ENCODE peak calls at places on chromosomes 1 and 21, in six cellular contexts. One of them, this sample, is unnamed.

GRCh38 chr1:177593105-177593504 is 376.8 kb downstream of the SEC16B start:
- ATAC-seq in HepG2: no peak
- ATAC-seq in right lobe of liver: no peak
- ATAC-seq in upper lobe of right lung: no peak
- ATAC-seq in lower lobe of right lung: no peak
- ATAC-seq in HCT116: no peak
- ATAC-seq in this sample: no peak

GRCh38 chr1:162942903-162943567 is 82.1 kb upstream of the CCDC190 start:
- ATAC-seq in upper lobe of right lung: no peak
- ATAC-seq in lower lobe of right lung: no peak
- ATAC-seq in HCT116: no peak
- ATAC-seq in HepG2: no peak
- ATAC-seq in right lobe of liver: no peak
- ATAC-seq in this sample: no peak

GRCh38 chr1:26330276-26330675 is 12.5 kb downstream of the CD52 start:
- ATAC-seq in HCT116: no peak
- ATAC-seq in right lobe of liver: no peak
- ATAC-seq in HepG2: no peak
- ATAC-seq in upper lobe of right lung: no peak
- ATAC-seq in lower lobe of right lung: no peak
- ATAC-seq in this sample: no peak

GRCh38 chr1:244815600-244816099 is 19.8 kb upstream of the COX20 start:
- ATAC-seq in right lobe of liver: no peak
- ATAC-seq in HCT116: no peak
- ATAC-seq in upper lobe of right lung: peak; percentile 49
- ATAC-seq in HepG2: no peak
- ATAC-seq in lower lobe of right lung: peak; percentile 64
- ATAC-seq in this sample: peak; percentile 25

GRCh38 chr21:36479415-36480402 is at the start of gene CLDN14:
- ATAC-seq in upper lobe of right lung: peak; percentile 28
- ATAC-seq in right lobe of liver: peak; percentile 77
- ATAC-seq in HepG2: peak; percentile 92
- ATAC-seq in HCT116: no peak
- ATAC-seq in lower lobe of right lung: peak; percentile 29
- ATAC-seq in this sample: no peak

GRCh38 chr1:200272669-200273068 is 137.2 kb downstream of the ZNF281 start:
- ATAC-seq in HepG2: no peak
- ATAC-seq in HCT116: no peak
- ATAC-seq in upper lobe of right lung: no peak
- ATAC-seq in lower lobe of right lung: no peak
- ATAC-seq in right lobe of liver: peak; percentile 38
- ATAC-seq in this sample: no peak

GRCh38 chr1:94873520-94874351 is 53.2 kb downstream of the CNN3 start:
- ATAC-seq in HepG2: no peak
- ATAC-seq in upper lobe of right lung: no peak
- ATAC-seq in lower lobe of right lung: no peak
- ATAC-seq in right lobe of liver: no peak
- ATAC-seq in HCT116: no peak
- ATAC-seq in this sample: peak; percentile 54

GRCh38 chr1:200624679-200625335 is 4.3 kb upstream of the KIF14 start:
- ATAC-seq in right lobe of liver: no peak
- ATAC-seq in HepG2: no peak
- ATAC-seq in lower lobe of right lung: no peak
- ATAC-seq in upper lobe of right lung: no peak
- ATAC-seq in HCT116: no peak
- ATAC-seq in this sample: no peak

GRCh38 chr21:40829308-40829707 is 17.6 kb downstream of the DSCAM start:
- ATAC-seq in upper lobe of right lung: no peak
- ATAC-seq in HCT116: no peak
- ATAC-seq in HepG2: no peak
- ATAC-seq in right lobe of liver: no peak
- ATAC-seq in lower lobe of right lung: no peak
- ATAC-seq in this sample: no peak

GRCh38 chr1:107952989-107953388 is 12.0 kb downstream of the VAV3 start:
- ATAC-seq in HepG2: no peak
- ATAC-seq in lower lobe of right lung: no peak
- ATAC-seq in upper lobe of right lung: peak; percentile 56
- ATAC-seq in HCT116: no peak
- ATAC-seq in right lobe of liver: peak; percentile 68
- ATAC-seq in this sample: peak; percentile 25

GRCh38 chr1:206856674-206857464 is 8.6 kb upstream of the IL20 start:
- ATAC-seq in HepG2: peak; percentile 77
- ATAC-seq in lower lobe of right lung: no peak
- ATAC-seq in upper lobe of right lung: peak; percentile 21
- ATAC-seq in HCT116: peak; percentile 95
- ATAC-seq in right lobe of liver: peak; percentile 33
- ATAC-seq in this sample: no peak

GRCh38 chr1:10796029-10796944 is at the start of gene CASZ1:
- ATAC-seq in upper lobe of right lung: peak; percentile 88
- ATAC-seq in HCT116: peak; percentile 75
- ATAC-seq in right lobe of liver: peak; percentile 87
- ATAC-seq in lower lobe of right lung: peak; percentile 82
- ATAC-seq in HepG2: peak; percentile 65
- ATAC-seq in this sample: peak; percentile 86

DNA sequence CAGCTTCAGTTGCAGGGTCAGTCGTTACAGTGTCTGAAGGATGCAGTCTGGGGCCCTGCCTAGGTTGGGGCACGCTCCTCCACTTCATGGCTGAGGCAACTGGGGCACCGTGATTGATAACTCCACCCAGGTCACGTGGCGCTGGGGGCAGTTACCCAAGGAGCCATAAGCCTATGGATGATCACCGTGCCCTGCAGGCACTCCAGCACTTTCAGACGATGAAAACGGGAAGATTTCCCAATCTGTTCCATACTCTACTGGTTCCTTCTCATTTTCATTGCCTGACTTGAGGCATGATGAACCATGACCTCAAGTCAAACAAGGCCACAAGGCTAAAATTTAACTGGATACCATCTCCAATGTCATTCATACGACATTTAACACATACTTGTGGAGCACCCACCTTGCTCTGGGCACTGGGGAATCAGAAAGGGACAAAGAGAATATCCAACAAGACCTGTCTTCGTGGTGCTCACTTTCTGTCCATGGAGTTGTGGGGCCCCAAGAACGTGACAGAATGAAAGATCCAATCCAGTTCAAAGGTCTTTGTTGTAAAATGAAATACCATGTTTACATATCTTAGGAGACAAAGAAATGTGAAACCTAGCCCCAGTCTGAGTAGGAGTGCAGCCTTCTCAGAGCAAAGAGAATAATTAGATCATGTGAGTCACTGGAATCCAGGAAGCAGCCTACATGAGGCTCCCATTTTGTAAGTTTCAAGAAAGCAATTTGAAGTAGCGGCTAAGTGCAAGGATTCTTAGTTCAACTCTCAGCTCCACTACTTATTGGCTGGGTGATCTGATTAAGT is 39.4 kb upstream of the SPOCD1 start:
- ATAC-seq in right lobe of liver: no peak
- ATAC-seq in upper lobe of right lung: no peak
- ATAC-seq in HCT116: no peak
- ATAC-seq in lower lobe of right lung: no peak
- ATAC-seq in HepG2: peak; percentile 62
- ATAC-seq in this sample: no peak
- H3K36me3 ChIP-seq in right lobe of liver: no peaks in the 10 kb centered on the region
- H3K36me3 ChIP-seq in upper lobe of right lung: no peaks in the 10 kb centered on the region
- H3K36me3 ChIP-seq in HCT116: no peaks in the 10 kb centered on the region
- H3K36me3 ChIP-seq in lower lobe of right lung: no peaks in the 10 kb centered on the region
- H3K36me3 ChIP-seq in HepG2: no peaks in the 10 kb centered on the region
- H3K36me3 ChIP-seq in this sample: no peaks in the 10 kb centered on the region

GRCh38 chr1:236890152-236891056 is 95.3 kb downstream of the MTR start:
- ATAC-seq in upper lobe of right lung: no peak
- ATAC-seq in right lobe of liver: no peak
- ATAC-seq in HepG2: no peak
- ATAC-seq in lower lobe of right lung: no peak
- ATAC-seq in HCT116: no peak
- ATAC-seq in this sample: peak; percentile 82

GRCh38 chr1:236896716-236897115 is 101.6 kb downstream of the MTR start:
- ATAC-seq in upper lobe of right lung: no peak
- ATAC-seq in HepG2: no peak
- ATAC-seq in lower lobe of right lung: no peak
- ATAC-seq in HCT116: no peak
- ATAC-seq in right lobe of liver: no peak
- ATAC-seq in this sample: no peak

GRCh38 chr1:236895665-236896387 is 100.7 kb downstream of the MTR start:
- ATAC-seq in upper lobe of right lung: no peak
- ATAC-seq in lower lobe of right lung: no peak
- ATAC-seq in HCT116: no peak
- ATAC-seq in right lobe of liver: no peak
- ATAC-seq in HepG2: peak; percentile 27
- ATAC-seq in this sample: no peak

GRCh38 chr1:236888903-236889302 is 93.8 kb downstream of the MTR start:
- ATAC-seq in right lobe of liver: no peak
- ATAC-seq in HCT116: no peak
- ATAC-seq in HepG2: no peak
- ATAC-seq in lower lobe of right lung: no peak
- ATAC-seq in upper lobe of right lung: no peak
- ATAC-seq in this sample: no peak

DNA sequence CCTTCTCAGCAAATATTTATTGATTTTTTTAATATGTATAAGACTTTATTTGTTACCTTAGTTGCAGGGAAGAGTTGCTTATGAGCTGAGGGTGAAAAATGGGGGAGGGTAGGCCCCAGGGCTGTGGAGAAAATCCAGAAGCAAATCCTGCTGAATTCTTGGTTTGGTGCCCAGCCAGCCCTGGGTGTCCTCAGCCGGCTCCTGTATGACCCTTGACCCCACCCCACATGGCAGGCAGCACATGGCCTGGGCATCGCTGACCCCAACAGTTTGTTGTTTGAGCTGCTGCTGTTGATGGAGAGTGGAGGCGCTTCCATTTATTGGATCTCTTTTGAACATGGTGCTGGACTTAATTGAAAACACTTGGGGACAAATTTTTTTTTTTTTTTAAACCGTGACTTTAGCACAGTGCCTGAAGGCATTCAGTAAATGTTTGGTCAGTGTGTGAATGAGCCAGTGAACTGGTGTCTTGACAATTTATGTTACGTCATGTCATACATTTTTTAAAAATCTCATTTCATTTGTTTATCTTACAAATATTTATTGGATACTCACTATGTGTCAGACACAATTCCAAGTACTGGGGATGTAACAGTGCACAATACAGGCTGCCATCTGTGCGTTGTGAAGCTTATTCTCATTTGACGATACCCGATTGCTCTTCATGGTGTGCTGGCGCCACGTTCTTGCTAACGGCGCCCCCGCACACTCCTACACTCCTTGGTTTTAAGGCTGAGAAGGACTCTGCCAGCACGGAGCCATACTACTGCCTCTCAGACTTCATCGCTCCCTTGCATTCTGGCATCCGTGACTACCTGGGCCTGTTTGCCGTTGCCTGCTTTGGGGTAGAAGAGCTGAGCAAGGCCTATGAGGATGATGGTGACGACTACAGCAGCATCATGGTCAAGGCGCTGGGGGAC is 98.8 kb downstream of the MTR start:
- ATAC-seq in lower lobe of right lung: no peak
- ATAC-seq in right lobe of liver: peak; percentile 81
- ATAC-seq in HepG2: no peak
- ATAC-seq in HCT116: no peak
- ATAC-seq in upper lobe of right lung: no peak
- ATAC-seq in this sample: peak; percentile 23
- H3K36me3 ChIP-seq in lower lobe of right lung: peaks cover 98% of the 10 kb centered on the region
- H3K36me3 ChIP-seq in right lobe of liver: peaks cover 8% of the 10 kb centered on the region
- H3K36me3 ChIP-seq in HepG2: peaks cover 37% of the 10 kb centered on the region
- H3K36me3 ChIP-seq in HCT116: peaks cover 3% of the 10 kb centered on the region
- H3K36me3 ChIP-seq in upper lobe of right lung: peaks cover 87% of the 10 kb centered on the region
- H3K36me3 ChIP-seq in this sample: peaks cover 88% of the 10 kb centered on the region

DNA sequence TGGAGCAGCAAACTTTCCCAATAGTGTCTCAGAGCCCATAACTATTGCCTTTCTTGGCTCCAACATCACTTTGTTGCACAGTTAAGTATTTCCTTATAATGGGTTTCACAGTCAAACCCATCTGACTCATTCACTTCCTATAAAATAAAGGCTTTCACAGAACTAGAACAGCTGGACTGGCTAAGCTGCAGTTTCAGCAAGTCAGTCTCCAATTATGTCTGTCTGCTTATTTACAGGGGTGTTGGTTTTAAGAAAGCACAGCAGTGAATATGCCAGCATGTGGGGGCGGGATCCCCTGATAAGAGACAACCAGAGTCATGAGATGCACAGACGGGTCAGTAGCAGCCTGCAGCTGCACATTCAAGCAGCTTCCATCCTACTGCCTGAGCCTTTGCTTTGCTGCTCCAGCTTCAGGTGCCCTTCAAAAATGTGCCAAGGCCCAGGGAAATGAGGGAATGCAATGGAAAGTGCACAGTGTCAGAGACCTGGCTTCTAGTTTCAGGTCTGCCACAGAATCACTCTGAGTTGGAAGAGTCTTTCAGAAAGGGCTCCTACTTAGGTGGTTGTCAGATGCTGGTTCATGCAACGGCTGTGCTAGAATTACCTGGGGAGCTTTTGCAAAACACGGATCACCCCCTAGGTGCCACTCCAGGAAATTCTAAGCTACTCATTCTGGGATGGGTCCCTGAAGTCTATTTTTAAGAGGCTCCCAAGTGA is 24.8 kb downstream of the RNF19B start:
- ATAC-seq in lower lobe of right lung: peak; percentile 63
- ATAC-seq in HepG2: no peak
- ATAC-seq in right lobe of liver: no peak
- ATAC-seq in upper lobe of right lung: peak; percentile 77
- ATAC-seq in HCT116: no peak
- ATAC-seq in this sample: peak; percentile 85
- H3K36me3 ChIP-seq in lower lobe of right lung: peaks cover 93% of the 10 kb centered on the region
- H3K36me3 ChIP-seq in HepG2: peaks cover 12% of the 10 kb centered on the region
- H3K36me3 ChIP-seq in right lobe of liver: peaks cover 3% of the 10 kb centered on the region
- H3K36me3 ChIP-seq in upper lobe of right lung: peaks cover 94% of the 10 kb centered on the region
- H3K36me3 ChIP-seq in HCT116: peaks cover 14% of the 10 kb centered on the region
- H3K36me3 ChIP-seq in this sample: no peaks in the 10 kb centered on the region

GRCh38 chr1:156797212-156797871 is 19.3 kb downstream of the SH2D2A start:
- ATAC-seq in upper lobe of right lung: peak; percentile 70
- ATAC-seq in right lobe of liver: peak; percentile 78
- ATAC-seq in HepG2: peak; percentile 53
- ATAC-seq in HCT116: peak; percentile 84
- ATAC-seq in lower lobe of right lung: peak; percentile 62
- ATAC-seq in this sample: no peak
- H3K36me3 ChIP-seq in upper lobe of right lung: peaks cover 95% of the 10 kb centered on the region
- H3K36me3 ChIP-seq in right lobe of liver: peaks cover 11% of the 10 kb centered on the region
- H3K36me3 ChIP-seq in HepG2: peaks cover 34% of the 10 kb centered on the region
- H3K36me3 ChIP-seq in HCT116: peaks cover 63% of the 10 kb centered on the region
- H3K36me3 ChIP-seq in lower lobe of right lung: peaks cover 99% of the 10 kb centered on the region
- H3K36me3 ChIP-seq in this sample: peaks cover 8% of the 10 kb centered on the region

GRCh38 chr1:235933017-235933416 is 66.3 kb upstream of the LYST start:
- ATAC-seq in upper lobe of right lung: no peak
- ATAC-seq in right lobe of liver: no peak
- ATAC-seq in HepG2: no peak
- ATAC-seq in HCT116: no peak
- ATAC-seq in lower lobe of right lung: no peak
- ATAC-seq in this sample: no peak
- H3K36me3 ChIP-seq in upper lobe of right lung: no peaks in the 10 kb centered on the region
- H3K36me3 ChIP-seq in right lobe of liver: no peaks in the 10 kb centered on the region
- H3K36me3 ChIP-seq in HepG2: no peaks in the 10 kb centered on the region
- H3K36me3 ChIP-seq in HCT116: no peaks in the 10 kb centered on the region
- H3K36me3 ChIP-seq in lower lobe of right lung: no peaks in the 10 kb centered on the region
- H3K36me3 ChIP-seq in this sample: no peaks in the 10 kb centered on the region

GRCh38 chr1:233624289-233624688 is 10.4 kb downstream of the KCNK1 start:
- ATAC-seq in upper lobe of right lung: no peak
- ATAC-seq in lower lobe of right lung: no peak
- ATAC-seq in HCT116: no peak
- ATAC-seq in right lobe of liver: no peak
- ATAC-seq in HepG2: no peak
- ATAC-seq in this sample: no peak
- H3K36me3 ChIP-seq in upper lobe of right lung: no peaks in the 10 kb centered on the region
- H3K36me3 ChIP-seq in lower lobe of right lung: no peaks in the 10 kb centered on the region
- H3K36me3 ChIP-seq in HCT116: no peaks in the 10 kb centered on the region
- H3K36me3 ChIP-seq in right lobe of liver: no peaks in the 10 kb centered on the region
- H3K36me3 ChIP-seq in HepG2: no peaks in the 10 kb centered on the region
- H3K36me3 ChIP-seq in this sample: no peaks in the 10 kb centered on the region

This sample was measured in gastroesophageal sphincter.